ENCODE peak calls at places on chromosomes 2 and 18, in four cellular contexts. M, O, Y and Z are unnamed samples.

GRCh38 chr2:10982931-10983701 is 71.4 kb downstream of the KCNF1 start:
- DNase-seq in Y (no peak), O (no peak), M (no peak), Z (no peak)

GRCh38 chr18:56333146-56333545 is 305.2 kb downstream of the TXNL1 start:
- DNase-seq in M (no peak), O (no peak), Y (no peak), Z (no peak)

GRCh38 chr2:207333599-207334308 is 168.0 kb upstream of the KLF7 start:
- DNase-seq in M (no peak), Y (no peak), O (no peak), Z (no peak)

GRCh38 chr2:64327510-64328414 is 126.2 kb upstream of the LGALSL start:
- DNase-seq in O (peak; percentile 43), M (no peak), Y (no peak), Z (no peak)

GRCh38 chr2:27041708-27042107 is 8.9 kb downstream of the TMEM214 start:
- DNase-seq in Y (no peak), O (no peak), M (no peak), Z (no peak)

GRCh38 chr2:204265701-204266310 is 279.5 kb upstream of the PARD3B start:
- DNase-seq in Y (no peak), O (no peak), M (no peak), Z (no peak)

GRCh38 chr2:101961287-101962242 is 30.2 kb upstream of the IL1R2 start:
- DNase-seq in O (no peak), Y (peak; percentile 95), M (no peak), Z (no peak)

GRCh38 chr18:25726278-25726677 is 364.1 kb downstream of the SS18 start:
- DNase-seq in M (no peak), O (no peak), Y (no peak), Z (no peak)

GRCh38 chr18:78512080-78512601 is 467.5 kb upstream of the SALL3 start:
- DNase-seq in Y (no peak), M (no peak), O (no peak), Z (no peak)

GRCh38 chr2:102253140-102253752 is 58.1 kb upstream of the IL1RL1 start:
- DNase-seq in O (no peak), Y (no peak), M (no peak), Z (no peak)

GRCh38 chr2:85577386-85578242 is at the start of gene VAMP8:
- DNase-seq in M (peak; percentile 87), O (no peak), Y (peak; percentile 44), Z (no peak)

GRCh38 chr18:37955201-37955600 is 389.6 kb upstream of the CELF4 start:
- DNase-seq in M (no peak), Y (no peak), O (no peak), Z (no peak)

GRCh38 chr18:75210274-75211001 is at the start of gene TSHZ1:
- DNase-seq in Y (peak; percentile 85), M (peak; percentile 20), O (peak; percentile 59), Z (peak; percentile 42)

GRCh38 chr18:48036191-48036590 is 105.7 kb upstream of the SMAD2 start:
- DNase-seq in Y (no peak), M (no peak), O (no peak), Z (no peak)

GRCh38 chr2:19893520-19894134 is 8.2 kb downstream of the TTC32 start:
- DNase-seq in M (no peak), O (peak; percentile 65), Y (no peak), Z (no peak)

GRCh38 chr2:20488136-20488705 is 41.3 kb downstream of the RHOB start:
- DNase-seq in Y (no peak), O (no peak), M (no peak), Z (no peak)

DNA sequence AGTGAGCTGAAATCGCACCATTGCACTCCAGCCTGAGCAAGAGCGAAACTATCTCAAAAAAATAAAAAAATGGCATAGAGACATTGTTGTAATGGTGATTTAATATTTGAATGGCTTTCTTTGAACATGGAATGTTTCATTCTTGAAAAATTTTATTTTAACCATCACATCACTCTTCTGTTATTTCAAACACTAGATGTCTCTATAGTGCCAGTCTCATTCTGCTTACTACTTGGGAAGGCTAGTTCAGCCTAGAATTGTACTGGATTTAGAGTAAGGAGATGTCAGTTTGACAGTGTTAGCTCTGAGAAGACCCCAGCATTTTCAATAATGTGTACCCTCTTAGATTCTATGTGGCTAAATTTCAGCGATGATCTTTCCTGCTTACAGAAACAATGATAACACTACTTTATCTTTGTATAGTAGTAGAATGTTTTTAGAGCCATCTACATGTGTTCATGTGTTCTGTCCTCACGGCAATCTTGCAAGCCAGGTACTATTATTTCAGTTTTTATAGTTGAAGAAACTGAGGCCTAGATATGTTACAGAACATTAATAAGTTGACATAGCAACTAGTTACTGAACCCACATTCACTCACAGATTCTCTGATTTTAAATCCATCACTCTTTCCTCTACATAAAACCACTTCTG is 142.9 kb upstream of the ZSWIM2 start:
- DNase-seq in O (no peak), M (no peak), Y (no peak), Z (no peak)
- TF ChIP-seq TARDBP in O (no peak), M (no peak), Y (no peak), Z (no peak)

DNA sequence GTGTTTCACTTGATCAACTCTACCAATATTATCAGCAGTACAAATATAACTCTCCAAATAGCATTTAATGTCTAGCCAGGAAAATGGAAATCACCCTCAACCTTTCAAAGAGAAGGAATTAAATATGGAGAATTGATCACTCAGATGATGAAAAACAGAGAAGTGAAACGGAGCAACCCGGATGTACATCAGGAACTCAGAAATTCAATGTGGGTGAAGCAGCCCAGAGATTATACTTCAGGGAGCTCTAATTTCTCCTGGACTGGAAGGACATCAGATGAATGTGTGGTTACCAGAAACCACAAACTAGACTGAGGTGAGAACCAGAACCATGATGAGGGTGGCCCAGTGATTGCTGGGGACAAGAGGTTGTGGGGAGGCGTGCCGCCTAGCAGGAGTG is 35.5 kb upstream of the COBLL1 start:
- DNase-seq in Y (no peak), O (no peak), M (no peak), Z (no peak)
- TF ChIP-seq FOXM1 in Y (no peak), O (no peak), M (no peak), Z (no peak)

GRCh38 chr2:239544846-239545465 is 144.1 kb upstream of the HDAC4 start:
- DNase-seq in O (no peak), Y (no peak), M (no peak), Z (no peak)
- TF ChIP-seq TARDBP in O (no peak), Y (no peak), M (no peak), Z (no peak)

GRCh38 chr18:80167331-80167730 is 58.3 kb downstream of the ADNP2 start:
- DNase-seq in M (no peak), Y (no peak), O (no peak), Z (no peak)
- TF ChIP-seq FOXM1 in M (no peak), Y (no peak), O (no peak), Z (no peak)